ENCODE peak calls at places on chromosome 18, in four cellular contexts. C, Y, K and A are unnamed samples.

GRCh38 chr18:48547456-48548403 is 8.9 kb downstream of the CTIF start:
- DNase-seq in C (no peak), Y (peak; percentile 57), K (peak; percentile 12), A (no peak)

GRCh38 chr18:79388043-79388442 is 7.7 kb upstream of the NFATC1 start:
- DNase-seq in C (no peak), Y (no peak), K (no peak), A (no peak)

GRCh38 chr18:69969491-69969890 is 21.8 kb upstream of the CD226 start:
- DNase-seq in C (no peak), Y (no peak), K (no peak), A (no peak)

GRCh38 chr18:5890261-5890605 is 5.1 kb downstream of the TMEM200C start:
- DNase-seq in C (no peak), Y (no peak), K (no peak), A (no peak)

GRCh38 chr18:25289040-25289631 is 62.8 kb downstream of the ZNF521 start:
- DNase-seq in C (no peak), Y (no peak), K (no peak), A (no peak)

GRCh38 chr18:47387864-47388263 is 136.4 kb upstream of the SKOR2 start:
- DNase-seq in C (no peak), Y (no peak), K (no peak), A (no peak)

GRCh38 chr18:78612318-78612717 is 367.3 kb upstream of the SALL3 start:
- DNase-seq in C (no peak), Y (no peak), K (no peak), A (no peak)

GRCh38 chr18:67104700-67105284 is 411.7 kb downstream of the DSEL start:
- DNase-seq in C (peak; percentile 65), Y (peak; percentile 65), K (peak; percentile 4), A (no peak)

GRCh38 chr18:11747731-11748130 is 58.7 kb downstream of the GNAL start:
- DNase-seq in C (no peak), Y (no peak), K (no peak), A (no peak)

GRCh38 chr18:9017170-9017899 is 85.2 kb upstream of the NDUFV2 start:
- DNase-seq in C (peak; percentile 68), Y (peak; percentile 50), K (peak; percentile 35), A (peak; percentile 49)

GRCh38 chr18:61635901-61636528 is 256.8 kb downstream of the RNF152 start:
- DNase-seq in C (peak; percentile 59), Y (peak; percentile 50), K (no peak), A (peak; percentile 88)

GRCh38 chr18:31573047-31573446 is 18.6 kb upstream of the TTR start:
- DNase-seq in C (no peak), Y (no peak), K (no peak), A (no peak)

GRCh38 chr18:31572368-31572767 is 19.3 kb upstream of the TTR start:
- DNase-seq in C (no peak), Y (no peak), K (no peak), A (no peak)

GRCh38 chr18:31576670-31577069 is 15.0 kb upstream of the TTR start:
- DNase-seq in C (no peak), Y (no peak), K (no peak), A (no peak)

GRCh38 chr18:31575515-31576246 is 16.0 kb upstream of the TTR start:
- DNase-seq in C (no peak), Y (no peak), K (no peak), A (no peak)

DNA sequence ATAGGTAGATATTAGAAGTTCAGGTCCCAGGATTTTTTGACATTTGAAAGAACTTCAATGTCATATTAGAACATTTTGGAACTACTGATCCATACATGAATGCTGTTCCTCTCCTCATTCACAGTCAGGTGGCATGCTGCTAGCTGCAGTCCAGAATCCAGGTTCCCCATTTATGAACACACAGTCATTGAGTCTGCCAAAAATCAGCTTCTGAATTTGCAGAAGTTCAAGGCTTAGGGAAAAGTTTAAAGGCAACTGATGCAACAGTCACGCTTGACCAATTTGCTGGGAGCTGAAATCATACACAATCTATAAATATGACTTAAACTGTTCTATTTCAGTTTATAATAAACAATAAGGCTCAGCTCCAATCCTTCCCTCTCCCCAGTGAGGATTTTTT is 17.3 kb upstream of the TTR start:
- DNase-seq in C (no peak), Y (no peak), K (no peak), A (no peak)
- H3K4me1 ChIP-seq in C (no peaks in the 10 kb centered on the region), Y (no peaks in the 10 kb centered on the region), K (no peaks in the 10 kb centered on the region), A (no peaks in the 10 kb centered on the region)

GRCh38 chr18:2681993-2682603 is 26.6 kb downstream of the SMCHD1 start:
- DNase-seq in C (no peak), Y (no peak), K (no peak), A (no peak)
- H3K4me3 ChIP-seq in C (no peak overlapping the region), Y (no peak overlapping the region), K (no peak overlapping the region), A (no peak overlapping the region)

DNA sequence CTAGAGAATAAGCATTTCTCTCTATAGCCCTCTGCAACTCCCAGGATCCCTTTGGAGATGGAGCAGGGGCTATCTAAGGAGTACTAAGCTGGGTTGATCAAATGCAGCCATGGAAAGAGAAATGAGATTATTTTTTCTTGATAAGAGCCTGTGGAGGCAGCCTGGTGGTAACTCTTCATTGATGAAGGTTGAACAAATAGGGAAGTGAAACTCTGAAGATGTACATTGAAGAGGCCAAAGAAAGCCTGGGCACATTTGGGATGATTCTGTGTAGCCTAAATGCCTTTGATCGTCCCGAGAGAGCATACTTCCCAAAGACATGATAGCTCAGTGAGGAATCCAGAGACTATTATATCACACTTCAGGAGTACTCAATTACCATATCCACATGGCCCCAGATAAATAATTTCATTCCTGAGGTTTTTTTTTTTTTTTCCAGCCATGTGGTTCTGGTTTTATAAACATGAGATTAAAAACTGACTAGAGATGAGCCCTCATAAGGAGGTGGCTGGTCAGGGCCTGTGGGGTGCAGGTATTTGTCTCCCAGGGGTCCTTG is 192.5 kb downstream of the TPGS2 start:
- DNase-seq in C (no peak), Y (no peak), K (no peak), A (no peak)
- H3K4me1 ChIP-seq in C (no peaks in the 10 kb centered on the region), Y (no peaks in the 10 kb centered on the region), K (peaks cover 35% of the 10 kb centered on the region), A (no peaks in the 10 kb centered on the region)

DNA sequence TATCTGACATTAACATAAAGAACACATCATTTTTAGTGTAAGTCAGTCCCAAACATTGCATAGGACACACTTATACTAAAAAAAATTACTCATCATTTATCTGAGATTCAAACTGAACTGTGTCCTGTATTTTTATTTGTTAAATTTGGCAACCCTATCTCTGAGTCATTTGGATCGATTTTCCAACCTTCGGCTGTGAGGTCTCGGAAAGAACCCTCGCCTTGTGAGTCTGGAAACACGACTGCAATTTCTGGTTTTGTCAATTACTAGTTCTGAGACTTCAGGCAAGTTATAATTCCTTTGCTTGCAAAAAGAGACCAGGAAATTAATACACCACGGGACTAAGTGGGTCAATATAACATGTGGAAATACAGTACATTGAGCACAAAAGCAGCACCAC is 14.0 kb downstream of the ATP8B1 start:
- DNase-seq in C (no peak), Y (no peak), K (no peak), A (no peak)
- H3K4me3 ChIP-seq in C (no peak overlapping the region), Y (no peak overlapping the region), K (peak overlapping the region; percentile 49), A (no peak overlapping the region)